ENCODE peak calls at places on chromosomes 3 and 15, in five cellular contexts. S is AG04449, C is neural progenitor cell, I is astrocyte, G is cardiac fibroblast. U is an unnamed sample.

GRCh38 chr3:188385295-188385694 is 231.3 kb downstream of the LPP start:
- DNase-seq in S (no peak), C (no peak), I (no peak), G (no peak), U (no peak)

GRCh38 chr15:89375093-89376062 is 40.8 kb upstream of the POLG start:
- DNase-seq in S (no peak), C (no peak), I (no peak), G (no peak), U (no peak)

GRCh38 chr3:100761211-100761921 is 52.1 kb downstream of the TFG start:
- DNase-seq in S (no peak), C (peak; percentile 29), I (no peak), G (no peak), U (no peak)

GRCh38 chr15:101440846-101441590 is 48.5 kb downstream of the PCSK6 start:
- DNase-seq in S (no peak), C (no peak), I (no peak), G (no peak), U (no peak)

GRCh38 chr3:153768559-153769469 is 352.4 kb upstream of the ARHGEF26 start:
- DNase-seq in S (peak; percentile 5), C (peak; percentile 66), I (peak; percentile 39), G (peak; percentile 74), U (peak; percentile 38)

GRCh38 chr3:50605901-50606326 is 5.7 kb downstream of the CISH start:
- DNase-seq in S (no peak), C (no peak), I (no peak), G (no peak), U (no peak)

GRCh38 chr15:67135494-67135893 is 70.1 kb downstream of the SMAD3 start:
- DNase-seq in S (no peak), C (no peak), I (peak; percentile 76), G (no peak), U (peak; percentile 75)

GRCh38 chr3:72163809-72164634 is 379.1 kb upstream of the PROK2 start:
- DNase-seq in S (no peak), C (no peak), I (no peak), G (no peak), U (no peak)

GRCh38 chr3:11618897-11619296 is 24.8 kb downstream of the VGLL4 start:
- DNase-seq in S (no peak), C (no peak), I (no peak), G (no peak), U (no peak)

GRCh38 chr3:18499256-18499655 is 74.1 kb upstream of the SATB1 start:
- DNase-seq in S (no peak), C (no peak), I (no peak), G (no peak), U (no peak)

GRCh38 chr3:170692720-170693119 is 106.8 kb upstream of the SLC7A14 start:
- DNase-seq in S (no peak), C (no peak), I (no peak), G (peak; percentile 40), U (no peak)

GRCh38 chr3:43097681-43098080 is 8.2 kb downstream of the POMGNT2 start:
- DNase-seq in S (no peak), C (no peak), I (no peak), G (no peak), U (no peak)

GRCh38 chr3:159112724-159113123 is 310.9 kb downstream of the MFSD1 start:
- DNase-seq in S (no peak), C (no peak), I (no peak), G (no peak), U (no peak)

GRCh38 chr15:85872125-85872524 is 77.4 kb upstream of the KLHL25 start:
- DNase-seq in S (no peak), C (no peak), I (peak; percentile 20), G (no peak), U (no peak)

GRCh38 chr15:85879334-85880163 is 84.8 kb upstream of the KLHL25 start:
- DNase-seq in S (no peak), C (no peak), I (no peak), G (peak; percentile 7), U (no peak)

GRCh38 chr15:85874236-85874635 is 79.5 kb upstream of the KLHL25 start:
- DNase-seq in S (no peak), C (no peak), I (no peak), G (no peak), U (no peak)

GRCh38 chr15:85878866-85879265 is 84.1 kb upstream of the KLHL25 start:
- DNase-seq in S (no peak), C (no peak), I (no peak), G (no peak), U (no peak)

GRCh38 chr15:85875756-85876155 is 81.0 kb upstream of the KLHL25 start:
- DNase-seq in S (no peak), C (no peak), I (no peak), G (no peak), U (no peak)
- TF ChIP-seq CTCF in S (no peak), C (no peak), I (no peak), G (no peak), U (no peak)

GRCh38 chr3:78659386-78659987 is 1108.3 kb downstream of the ROBO1 start:
- DNase-seq in S (no peak), C (peak; percentile 53), I (no peak), G (peak; percentile 76), U (no peak)
- TF ChIP-seq CTCF in S (no peak), C (peak; percentile 82), I (peak; percentile 55), G (peak; percentile 38), U (peak; percentile 50)

GRCh38 chr3:93906245-93906644 is 67.5 kb downstream of the PROS1 start:
- DNase-seq in S (no peak), C (no peak), I (no peak), G (no peak), U (no peak)
- TF ChIP-seq CTCF in S (no peak), C (no peak), I (no peak), G (no peak), U (no peak)

GRCh38 chr15:91228890-91229289 is 128.8 kb downstream of the SV2B start:
- DNase-seq in S (no peak), C (no peak), I (no peak), G (no peak), U (no peak)
- TF ChIP-seq CTCF in S (no peak), C (no peak), I (no peak), G (no peak), U (no peak)

DNA sequence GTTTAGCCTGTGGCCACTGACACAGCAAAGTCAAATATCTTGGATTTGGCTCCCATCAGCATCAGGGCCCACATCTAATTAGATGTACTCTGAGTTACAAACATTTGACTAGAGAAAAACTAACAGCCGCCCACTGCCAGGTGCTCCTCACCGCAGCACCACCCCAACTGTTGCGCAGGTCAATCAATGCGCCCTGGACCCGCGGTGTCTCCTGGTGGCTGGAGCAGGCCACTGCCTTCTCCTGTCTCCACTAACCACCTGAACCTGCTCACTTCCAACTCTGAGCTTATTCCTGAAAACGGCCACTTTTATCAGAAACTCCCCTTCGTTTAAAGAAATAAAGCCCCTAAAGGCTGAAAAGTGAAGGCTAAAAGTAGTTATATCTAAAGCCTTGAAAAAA is 4.3 kb downstream of the RIOX2 start:
- DNase-seq in S (no peak), C (peak; percentile 16), I (no peak), G (no peak), U (no peak)
- TF ChIP-seq CTCF in S (no peak), C (peak; percentile 40), I (no peak), G (peak; percentile 8), U (no peak)

DNA sequence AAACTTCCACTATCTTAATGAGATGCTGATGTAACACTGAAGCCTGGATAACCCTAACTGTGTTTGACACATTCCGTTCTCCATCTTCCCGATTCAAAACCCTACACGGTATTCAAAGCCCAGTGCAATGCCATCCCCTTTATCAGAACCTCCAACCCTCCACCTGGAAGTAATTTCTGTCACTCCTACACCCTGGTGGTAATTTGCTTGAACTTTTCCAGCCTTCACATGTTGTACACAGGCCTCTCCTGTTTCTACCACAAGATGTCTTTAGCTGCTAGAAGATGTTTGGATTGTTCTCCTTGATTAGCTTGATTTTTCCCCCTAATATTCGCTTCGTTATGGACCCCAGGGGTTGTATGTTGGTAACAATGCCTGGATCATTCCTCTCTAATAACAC is 208.9 kb downstream of the CHST2 start:
- DNase-seq in S (no peak), C (no peak), I (no peak), G (no peak), U (peak; percentile 22)
- TF ChIP-seq CTCF in S (no peak), C (no peak), I (no peak), G (peak; percentile 16), U (peak; percentile 16)